ENCODE peak calls at places on chromosomes 16 and 17, in nine cellular contexts. R is tibial nerve, W is breast epithelium, T is testis, B is A549, P is ovary, J is endothelial cell of umbilical vein, G is spleen, U is adrenal gland. M is an unnamed sample.

GRCh38 chr17:33015716-33016346 is 24.2 kb downstream of the SPACA3 start:
- DNase-seq in T (no peak), P (no peak), R (no peak), B (no peak), U (no peak), J (no peak), W (no peak), G (no peak), M (no peak)

GRCh38 chr16:12845282-12845681 is 41.6 kb upstream of the CPPED1 start:
- DNase-seq in B (no peak), T (no peak), U (no peak), P (no peak), R (no peak), G (no peak), W (no peak), J (no peak), M (no peak)

GRCh38 chr17:79217473-79218135 is 143.0 kb downstream of the ENGASE start:
- DNase-seq in U (no peak), G (no peak), J (no peak), R (no peak), P (no peak), W (no peak), T (no peak), B (no peak), M (no peak)

GRCh38 chr16:4011225-4011939 is 104.9 kb downstream of the ADCY9 start:
- DNase-seq in J (peak), B (no peak), G (no peak), P (no peak), W (no peak), R (no peak), U (no peak), T (no peak), M (no peak)

GRCh38 chr16:24540575-24541240 is 1.3 kb downstream of the RBBP6 start:
- DNase-seq in G (no peak), W (no peak), R (no peak), T (peak), U (no peak), J (peak), B (peak), P (no peak), M (no peak)

GRCh38 chr17:33124185-33124584 is 132.5 kb downstream of the SPACA3 start:
- DNase-seq in U (no peak), B (no peak), R (no peak), J (no peak), W (no peak), G (no peak), T (no peak), P (no peak), M (no peak)

GRCh38 chr17:69761011-69761410 is 314.0 kb upstream of the KCNJ16 start:
- DNase-seq in G (no peak), R (no peak), U (no peak), P (no peak), W (no peak), J (no peak), B (no peak), T (no peak), M (no peak)

GRCh38 chr17:57530026-57530425 is 215.1 kb downstream of the CCDC182 start:
- DNase-seq in R (no peak), W (no peak), T (no peak), J (no peak), U (no peak), P (no peak), G (no peak), B (no peak), M (no peak)

GRCh38 chr17:32636593-32637218 is 149.9 kb downstream of the CDK5R1 start:
- DNase-seq in T (no peak), B (no peak), R (no peak), J (no peak), G (no peak), W (no peak), U (no peak), P (no peak), M (no peak)

GRCh38 chr16:2160915-2161551 is 5.5 kb downstream of the TRAF7 start:
- DNase-seq in R (peak), J (no peak), T (peak), W (no peak), U (no peak), P (peak), B (no peak), G (no peak), M (peak)

GRCh38 chr16:14489460-14489859 is 140.6 kb downstream of the PARN start:
- DNase-seq in J (no peak), P (no peak), U (no peak), W (no peak), B (peak), G (no peak), T (no peak), R (no peak), M (no peak)

GRCh38 chr17:31509095-31509804 is 117.8 kb downstream of the RAB11FIP4 start:
- DNase-seq in B (no peak), R (no peak), P (no peak), G (peak), T (peak), W (no peak), U (no peak), J (no peak), M (no peak)

GRCh38 chr16:27195068-27195741 is 8.1 kb upstream of the KDM8 start:
- DNase-seq in R (no peak), U (no peak), B (no peak), J (no peak), T (no peak), G (no peak), W (no peak), P (no peak), M (no peak)

GRCh38 chr16:21227886-21228285 is 5.6 kb upstream of the ANKS4B start:
- DNase-seq in U (no peak), B (no peak), T (no peak), J (no peak), G (no peak), P (no peak), R (no peak), W (no peak), M (no peak)

GRCh38 chr16:66539628-66540469 is 10.1 kb downstream of the TK2 start:
- DNase-seq in T (no peak), B (no peak), J (no peak), G (no peak), P (no peak), W (no peak), R (no peak), U (no peak), M (no peak)

GRCh38 chr16:11896776-11897175 is 19.0 kb downstream of the GSPT1 start:
- DNase-seq in R (no peak), B (no peak), G (no peak), J (peak), U (peak), P (no peak), T (no peak), W (no peak), M (no peak)

GRCh38 chr17:45924332-45924820 is 30.0 kb downstream of the MAPT start:
- DNase-seq in J (no peak), R (no peak), P (no peak), W (no peak), T (no peak), U (no peak), B (no peak), G (no peak), M (no peak)

GRCh38 chr17:72386619-72387237 is 265.9 kb downstream of the SOX9 start:
- DNase-seq in J (no peak), P (no peak), R (no peak), T (no peak), W (no peak), B (peak), U (no peak), G (no peak), M (no peak)

GRCh38 chr16:46745594-46745993 is 2.5 kb downstream of the MYLK3 start:
- DNase-seq in P (no peak), R (no peak), U (no peak), W (no peak), J (no peak), B (no peak), G (no peak), T (no peak), M (no peak)

GRCh38 chr17:32929288-32929574 is 1.3 kb downstream of the TMEM98 start:
- DNase-seq in W (no peak), J (no peak), R (no peak), B (no peak), T (peak), U (no peak), G (no peak), P (no peak), M (no peak)

GRCh38 chr17:79668344-79669250 is 57.7 kb upstream of the RBFOX3 start:
- DNase-seq in T (no peak), B (no peak), J (no peak), G (peak), U (no peak), P (no peak), R (no peak), W (peak), M (no peak)

GRCh38 chr16:23852794-23853562 is 17.2 kb downstream of the PRKCB start:
- DNase-seq in B (no peak), J (no peak), R (no peak), G (no peak), U (no peak), W (no peak), T (no peak), P (no peak), M (no peak)

GRCh38 chr17:67390006-67390645 is 13.0 kb downstream of the PITPNC1 start:
- DNase-seq in J (no peak), U (no peak), B (no peak), G (no peak), W (no peak), T (no peak), P (no peak), R (no peak), M (no peak)

GRCh38 chr17:43531082-43531378 is 15.1 kb downstream of the ETV4 start:
- DNase-seq in J (no peak), G (no peak), R (no peak), T (no peak), B (no peak), U (no peak), W (no peak), P (no peak), M (no peak)

GRCh38 chr16:1046271-1046955 is 26.1 kb upstream of the SSTR5 start:
- DNase-seq in G (no peak), T (no peak), B (no peak), U (no peak), W (no peak), R (no peak), P (no peak), J (no peak), M (no peak)

GRCh38 chr16:17408955-17409441 is 61.8 kb downstream of the XYLT1 start:
- DNase-seq in U (no peak), J (no peak), B (no peak), R (no peak), T (no peak), W (no peak), P (no peak), G (no peak), M (no peak)

GRCh38 chr16:6122401-6122800 is 1024.8 kb upstream of the EEF2KMT start:
- DNase-seq in G (no peak), B (no peak), J (no peak), U (no peak), T (no peak), P (no peak), R (no peak), W (no peak), M (no peak)

GRCh38 chr17:29619251-29619650 is 3.5 kb downstream of the CORO6 start:
- DNase-seq in G (no peak), W (no peak), R (no peak), P (no peak), B (peak), T (no peak), J (peak), U (no peak), M (no peak)

GRCh38 chr16:11198817-11199216 is 57.2 kb downstream of the SOCS1 start:
- DNase-seq in T (no peak), W (no peak), B (peak), P (no peak), U (no peak), J (no peak), R (no peak), G (no peak), M (peak)

GRCh38 chr17:66819466-66819865 is 15.5 kb upstream of the CACNG5 start:
- DNase-seq in U (no peak), G (no peak), J (no peak), W (no peak), T (no peak), R (no peak), P (no peak), B (no peak), M (no peak)

GRCh38 chr17:6086603-6087400 is 16.6 kb downstream of the WSCD1 start:
- DNase-seq in P (no peak), U (no peak), J (no peak), W (no peak), B (no peak), T (no peak), G (no peak), R (no peak), M (no peak)

GRCh38 chr16:47627056-47627455 is 165.9 kb downstream of the PHKB start:
- DNase-seq in G (no peak), W (no peak), R (no peak), P (no peak), J (peak), T (no peak), U (no peak), B (no peak), M (no peak)

GRCh38 chr16:15494231-15494630 is 59.8 kb downstream of the BMERB1 start:
- DNase-seq in J (no peak), G (no peak), T (no peak), P (no peak), W (no peak), B (peak), U (no peak), R (no peak), M (no peak)

GRCh38 chr17:51548125-51548524 is 287.8 kb downstream of the UTP18 start:
- DNase-seq in G (no peak), P (no peak), B (no peak), U (no peak), R (no peak), T (no peak), J (no peak), W (no peak), M (no peak)

GRCh38 chr17:21275579-21276339 is 8.8 kb upstream of the MAP2K3 start:
- DNase-seq in U (peak), J (peak), B (peak), R (peak), T (peak), W (peak), P (peak), G (peak), M (peak)
- TF ChIP-seq POLR2A in U (peak), J (peak), B (peak), R (peak), T (no peak), W (no peak), P (no peak), G (no peak), M (peak)

DNA sequence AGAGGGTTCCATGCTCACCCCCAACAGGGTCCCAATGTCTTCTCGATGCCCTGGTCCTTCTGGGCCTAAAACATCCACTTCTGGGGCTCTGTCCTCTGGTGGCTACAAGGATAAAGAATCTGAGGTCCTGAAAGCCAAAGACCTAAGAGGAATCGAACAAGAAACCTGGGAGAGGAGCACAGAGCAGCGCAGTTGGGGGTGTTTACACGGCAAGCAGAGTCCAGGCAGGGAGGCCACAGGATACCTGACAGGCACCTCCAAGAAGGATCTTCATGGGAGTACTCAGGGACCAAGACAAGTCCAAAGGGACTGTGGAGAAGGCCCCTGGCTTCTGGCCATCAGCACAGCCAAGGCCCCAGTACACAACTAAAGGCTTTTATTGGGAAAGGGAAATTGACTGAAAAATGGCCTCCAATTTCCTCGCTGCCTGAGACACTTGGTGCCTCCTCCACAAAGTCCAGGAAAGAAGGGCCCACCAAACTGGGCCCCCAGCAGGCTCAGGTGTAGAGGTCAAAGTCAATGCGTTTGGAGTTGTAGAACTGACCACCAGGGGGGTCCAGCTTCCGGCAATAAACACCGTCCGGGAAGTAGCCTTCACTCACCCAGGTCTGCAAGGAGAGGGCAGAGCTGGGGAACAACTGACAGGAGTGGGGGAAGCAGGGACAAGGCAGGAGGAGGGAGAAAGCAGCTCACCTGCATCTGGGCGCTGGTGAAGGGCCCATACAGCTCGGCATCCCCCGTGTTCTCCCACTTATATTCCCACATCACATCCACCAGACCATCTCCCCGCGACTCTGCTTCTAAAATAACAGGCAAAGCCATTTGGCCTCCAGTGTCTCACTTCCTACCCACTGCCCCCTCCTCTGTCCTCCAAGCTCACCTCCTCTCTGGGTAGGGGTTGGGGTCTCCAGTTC is 2.4 kb downstream of the CD2BP2 start:
- DNase-seq in W (peak), G (peak), T (no peak), J (no peak), U (no peak), R (no peak), B (no peak), P (peak), M (peak)
- TF ChIP-seq CTCF in W (no peak), G (no peak), T (no peak), J (peak), U (no peak), R (no peak), B (no peak), P (no peak), M (no peak)

DNA sequence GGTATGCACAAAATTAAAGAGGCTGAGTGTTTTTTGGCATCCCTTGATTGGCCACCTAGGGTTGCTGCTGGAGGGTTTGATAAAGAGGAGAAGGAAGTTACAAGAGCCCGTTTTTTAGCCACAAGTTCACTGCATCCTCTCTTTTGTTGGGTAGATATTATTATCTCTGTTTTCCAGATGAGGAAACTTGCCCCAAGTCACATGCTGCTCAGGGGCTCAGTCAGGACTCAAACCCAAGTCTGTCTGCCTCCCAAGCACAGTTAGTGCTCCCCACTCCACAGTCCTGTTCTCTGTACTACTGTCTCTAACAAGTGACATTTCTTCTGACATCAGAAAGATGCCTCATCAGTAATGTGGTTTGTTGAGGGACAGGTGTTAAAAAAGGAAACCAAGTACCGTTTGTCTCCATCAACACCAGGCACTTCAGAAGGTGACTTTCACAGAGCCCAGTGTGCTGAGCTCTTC is 1.4 kb downstream of the NT5M start:
- DNase-seq in G (no peak), J (no peak), R (no peak), U (no peak), T (no peak), B (no peak), P (no peak), W (no peak), M (no peak)
- TF ChIP-seq POLR2A in G (no peak), J (no peak), R (no peak), U (no peak), T (no peak), B (no peak), P (no peak), W (no peak), M (peak)

DNA sequence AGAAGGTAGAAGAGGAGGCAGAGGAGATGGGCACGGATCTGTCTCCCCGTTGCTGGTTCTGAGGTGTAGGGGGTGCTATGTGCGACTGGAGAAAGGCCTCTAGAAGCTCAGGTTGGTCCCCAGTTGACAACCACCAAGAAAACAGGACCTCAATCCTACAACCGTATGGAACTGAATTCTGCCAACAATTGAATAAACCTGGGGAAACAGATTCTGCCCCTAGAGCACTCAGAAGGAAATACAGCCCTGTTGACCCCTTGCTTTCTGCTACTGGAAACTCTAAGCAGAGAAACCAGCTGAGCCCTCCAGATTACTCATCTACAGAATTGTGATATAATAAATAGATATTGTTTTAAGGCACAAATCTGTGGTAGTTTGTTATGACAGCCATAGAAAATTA is 313.0 kb upstream of the GOT2 start:
- DNase-seq in U (no peak), J (peak), G (no peak), P (no peak), T (no peak), W (no peak), R (no peak), B (peak), M (no peak)
- TF ChIP-seq CTCF in U (no peak), J (no peak), G (peak), P (no peak), T (no peak), W (no peak), R (no peak), B (no peak), M (no peak)

DNA sequence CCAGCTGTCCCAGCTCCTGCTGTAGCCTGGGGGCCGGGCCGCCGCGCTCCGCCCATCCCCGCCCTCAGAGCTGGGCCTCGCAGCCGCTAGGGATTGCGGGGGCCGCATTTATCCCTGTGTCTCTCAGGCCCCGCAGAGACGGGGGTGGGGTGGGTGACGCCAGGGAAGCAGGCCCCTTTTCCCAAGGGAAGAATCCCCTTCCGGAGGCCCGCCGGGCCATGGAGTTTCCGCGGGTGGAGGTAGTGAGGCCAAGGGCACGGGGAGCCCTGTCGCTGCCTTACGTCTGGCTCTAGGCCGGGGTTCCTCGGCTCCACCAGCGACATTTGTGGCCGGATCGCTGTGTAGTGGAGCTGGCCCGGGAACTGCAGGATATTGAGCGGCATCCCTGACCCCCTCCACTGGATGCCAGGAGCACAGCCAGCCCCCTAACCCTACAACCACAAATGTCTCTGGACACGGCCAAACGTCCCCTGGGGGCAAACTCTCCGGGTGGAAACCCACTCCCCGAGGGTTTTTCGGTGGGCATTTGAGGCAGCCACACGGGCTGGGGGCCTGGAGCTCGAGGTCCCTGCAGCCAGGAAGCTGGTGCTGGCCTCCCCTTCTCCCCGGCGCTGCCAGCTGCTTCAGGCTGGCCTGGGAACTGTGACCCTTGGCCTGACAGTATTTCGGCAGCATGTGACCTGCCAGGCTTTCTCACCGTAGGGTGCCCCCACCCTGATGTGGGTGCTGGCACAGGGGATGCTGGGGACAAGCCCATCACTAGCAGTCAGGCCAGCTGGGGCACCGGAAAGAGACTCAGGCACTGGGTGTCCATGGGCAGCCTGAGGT is 12.0 kb upstream of the CD300A start:
- DNase-seq in B (no peak), U (peak), T (no peak), W (no peak), P (peak), R (peak), G (peak), J (peak), M (peak)
- TF ChIP-seq POLR2A in B (no peak), U (peak), T (no peak), W (no peak), P (peak), R (peak), G (no peak), J (no peak), M (peak)

GRCh38 chr17:82957961-82958491 is 118.2 kb upstream of the ZNF750 start:
- DNase-seq in T (peak), B (no peak), P (no peak), G (peak), U (no peak), R (no peak), W (peak), J (no peak), M (no peak)

GRCh38 chr17:82957469-82957795 is 117.6 kb upstream of the ZNF750 start:
- DNase-seq in R (no peak), G (no peak), B (no peak), J (no peak), W (peak), P (no peak), T (peak), U (no peak), M (no peak)

GRCh38 chr17:82959990-82960418 is 119.4 kb upstream of the METRNL start:
- DNase-seq in J (no peak), P (no peak), G (peak), B (no peak), T (peak), U (no peak), R (no peak), W (peak), M (no peak)

GRCh38 chr17:82960419-82961271 is 118.8 kb upstream of the METRNL start:
- DNase-seq in B (no peak), W (peak), R (no peak), T (peak), P (peak), J (no peak), G (peak), U (no peak), M (no peak)

GRCh38 chr17:82959242-82959930 is 119.6 kb upstream of the ZNF750 start:
- DNase-seq in J (no peak), W (peak), B (no peak), R (no peak), T (peak), U (no peak), G (peak), P (no peak), M (no peak)
- TF ChIP-seq CTCF in J (no peak), W (no peak), B (no peak), R (no peak), T (no peak), U (no peak), G (no peak), P (no peak), M (no peak)

M was measured in transverse colon.